ENCODE peak calls at places on chromosome 4, in seven cellular contexts. V is A549, K is pancreas, D is psoas muscle, F is fibroblast of lung, Q is OCI-LY7, E is esophagus squamous epithelium. C is an unnamed sample.

GRCh38 chr4:44988011-44988410 is 261.7 kb upstream of the GNPDA2 start:
- DNase-seq in V (no peak), K (no peak), D (no peak), Q (no peak), E (no peak), F (no peak), C (no peak)

GRCh38 chr4:111930658-111931057 is 214.6 kb upstream of the FAM241A start:
- DNase-seq in D (no peak), Q (no peak), F (peak), E (no peak), K (no peak), V (no peak), C (no peak)

GRCh38 chr4:181319629-181320028 is 923.6 kb upstream of the TENM3 start:
- DNase-seq in E (no peak), K (no peak), V (no peak), F (no peak), Q (no peak), D (no peak), C (no peak)

GRCh38 chr4:118835896-118836762 is at the start of gene SEC24D:
- DNase-seq in E (peak), K (peak), Q (peak), V (peak), D (peak), F (peak), C (peak)

GRCh38 chr4:141388483-141388882 is 167.8 kb downstream of the ZNF330 start:
- DNase-seq in F (peak), V (no peak), K (no peak), D (no peak), E (no peak), Q (no peak), C (no peak)

GRCh38 chr4:42151568-42152506 is 618 bp downstream of the BEND4 start:
- DNase-seq in E (no peak), D (no peak), F (no peak), V (no peak), K (no peak), Q (peak), C (peak)

GRCh38 chr4:187485676-187486075 is 509.9 kb upstream of the ZFP42 start:
- DNase-seq in V (no peak), D (no peak), E (no peak), Q (no peak), K (no peak), F (no peak), C (no peak)

GRCh38 chr4:1092026-1092982 is 21.1 kb downstream of the RNF212 start:
- DNase-seq in D (no peak), V (no peak), E (no peak), F (no peak), Q (peak), K (no peak), C (no peak)

GRCh38 chr4:80173387-80173786 is 23.9 kb upstream of the PRDM8 start:
- DNase-seq in F (peak), D (no peak), V (no peak), E (no peak), K (no peak), Q (peak), C (no peak)

GRCh38 chr4:89657931-89658700 is 178.8 kb downstream of the SNCA start:
- DNase-seq in V (no peak), D (no peak), E (no peak), K (no peak), F (peak), Q (peak), C (no peak)

GRCh38 chr4:57443308-57444243 is 333.4 kb upstream of the IGFBP7 start:
- DNase-seq in V (no peak), Q (no peak), K (peak), E (no peak), D (no peak), F (no peak), C (no peak)

GRCh38 chr4:129278868-129279267 is 182.9 kb downstream of the C4orf33 start:
- DNase-seq in D (no peak), K (no peak), F (no peak), E (no peak), V (no peak), Q (no peak), C (no peak)

GRCh38 chr4:117986331-117986730 is 48.0 kb upstream of the NDST3 start:
- DNase-seq in F (no peak), V (no peak), D (no peak), K (no peak), E (no peak), Q (no peak), C (no peak)

GRCh38 chr4:1298461-1298860 is 8.8 kb downstream of the MAEA start:
- DNase-seq in Q (no peak), F (no peak), K (no peak), D (no peak), E (no peak), V (no peak), C (no peak)

GRCh38 chr4:107349266-107349665 is 313.2 kb upstream of the DKK2 start:
- DNase-seq in E (no peak), Q (no peak), V (no peak), F (peak), D (no peak), K (no peak), C (no peak)

GRCh38 chr4:39346856-39347519 is 19.2 kb downstream of the RFC1 start:
- DNase-seq in Q (no peak), F (no peak), K (no peak), E (no peak), V (no peak), D (no peak), C (no peak)
- H3K27ac ChIP-seq in Q (no peak), F (no peak), K (no peak), E (no peak), V (no peak), D (no peak), C (no peak)

GRCh38 chr4:126113058-126113457 is 798.3 kb downstream of the FAT4 start:
- DNase-seq in V (no peak), K (no peak), E (no peak), Q (no peak), D (no peak), F (no peak), C (no peak)

GRCh38 chr4:126106658-126107057 is 791.9 kb downstream of the FAT4 start:
- DNase-seq in Q (peak), E (no peak), V (peak), K (no peak), F (no peak), D (no peak), C (peak)

GRCh38 chr4:126109836-126110235 is 795.1 kb downstream of the FAT4 start:
- DNase-seq in K (no peak), F (no peak), D (no peak), V (no peak), Q (no peak), E (no peak), C (no peak)
- H3K4me3 ChIP-seq in K (no peak), F (no peak), D (no peak), V (no peak), Q (no peak), E (no peak), C (no peak)

DNA sequence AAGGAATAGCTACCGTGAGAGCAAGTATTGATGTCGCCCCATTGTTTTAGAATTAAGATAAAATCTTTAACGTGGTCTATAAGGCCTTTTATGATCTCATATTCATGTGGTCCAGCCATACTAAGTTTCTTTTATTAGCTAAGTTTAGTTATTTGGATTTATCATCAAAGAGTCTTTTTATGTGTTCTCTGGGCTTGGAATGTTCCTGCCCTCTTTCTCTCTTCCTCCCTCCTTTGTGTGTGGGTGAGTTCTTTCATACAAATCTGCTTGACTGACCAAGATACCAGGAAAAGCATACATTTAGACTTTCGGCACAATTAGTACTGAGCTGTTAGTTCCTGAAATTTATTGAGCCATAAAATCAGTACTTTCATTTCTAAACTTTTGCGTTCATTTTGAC is 11.3 kb downstream of the TDO2 start:
- DNase-seq in D (no peak), F (peak), E (no peak), K (no peak), V (no peak), Q (no peak), C (no peak)
- H3K27ac ChIP-seq in D (no peak), F (no peak), E (no peak), K (no peak), V (no peak), Q (no peak), C (no peak)

GRCh38 chr4:75248770-75249467 is 265.3 kb downstream of the RCHY1 start:
- DNase-seq in F (no peak), D (no peak), V (no peak), K (no peak), E (no peak), Q (no peak), C (no peak)

GRCh38 chr4:75255261-75255660 is 258.9 kb downstream of the RCHY1 start:
- DNase-seq in E (no peak), V (no peak), D (no peak), F (no peak), Q (no peak), K (no peak), C (no peak)

GRCh38 chr4:75251547-75251946 is 262.7 kb downstream of the RCHY1 start:
- DNase-seq in K (no peak), E (no peak), Q (peak), F (no peak), V (no peak), D (no peak), C (no peak)

GRCh38 chr4:75249739-75250138 is 264.5 kb downstream of the RCHY1 start:
- DNase-seq in K (no peak), V (no peak), E (no peak), F (no peak), D (no peak), Q (no peak), C (no peak)

GRCh38 chr4:75254745-75255144 is 259.5 kb downstream of the RCHY1 start:
- DNase-seq in K (no peak), Q (no peak), F (no peak), E (no peak), D (no peak), V (no peak), C (no peak)
- H3K4me3 ChIP-seq in K (no peak), Q (no peak), F (no peak), E (no peak), D (no peak), V (no peak), C (no peak)

GRCh38 chr4:10416441-10416840 is 40.8 kb downstream of the ZNF518B start:
- DNase-seq in V (no peak), Q (no peak), K (no peak), E (no peak), D (no peak), F (no peak), C (no peak)
- H3K27ac ChIP-seq in V (no peak), Q (no peak), K (no peak), E (no peak), D (no peak), F (no peak), C (no peak)

DNA sequence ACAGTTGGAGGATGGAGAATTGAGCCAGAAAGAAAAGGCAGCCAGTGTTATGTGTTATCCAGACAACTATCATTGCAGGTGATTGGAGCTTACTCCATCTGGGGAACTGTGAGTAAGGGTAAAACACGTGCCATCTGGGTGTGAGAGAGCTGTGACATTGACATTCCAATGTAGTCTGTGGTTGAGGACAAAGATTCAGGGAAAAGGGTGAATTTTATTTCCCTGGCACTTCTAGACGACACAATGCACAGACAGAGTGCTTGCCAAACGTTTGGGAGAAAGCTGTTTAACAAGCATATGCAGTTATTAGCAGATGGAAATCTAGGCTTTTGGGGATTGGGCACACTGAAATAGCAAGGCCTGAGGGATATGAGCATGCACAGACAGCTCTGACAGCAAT is 21.3 kb upstream of the CTSO start:
- DNase-seq in F (peak), Q (no peak), V (no peak), D (no peak), K (no peak), E (no peak), C (no peak)
- H3K4me3 ChIP-seq in F (no peak), Q (no peak), V (no peak), D (no peak), K (no peak), E (no peak), C (no peak)

GRCh38 chr4:2923141-2923551 is 40.1 kb downstream of the NOP14 start:
- DNase-seq in E (no peak), K (no peak), D (no peak), F (peak), V (no peak), Q (no peak), C (no peak)

GRCh38 chr4:2924286-2924685 is 38.9 kb downstream of the NOP14 start:
- DNase-seq in Q (no peak), E (no peak), F (no peak), V (no peak), D (no peak), K (no peak), C (no peak)

GRCh38 chr4:2924765-2925301 is 38.4 kb downstream of the NOP14 start:
- DNase-seq in F (no peak), Q (no peak), K (no peak), V (no peak), E (no peak), D (no peak), C (no peak)

GRCh38 chr4:2925496-2925895 is 37.7 kb downstream of the NOP14 start:
- DNase-seq in K (no peak), V (no peak), F (no peak), D (no peak), Q (no peak), E (no peak), C (no peak)

GRCh38 chr4:2923678-2924173 is 39.5 kb downstream of the NOP14 start:
- DNase-seq in K (no peak), Q (no peak), V (no peak), E (no peak), F (no peak), D (no peak), C (no peak)
- H3K27ac ChIP-seq in K (no peak), Q (no peak), V (no peak), E (no peak), F (no peak), D (no peak), C (no peak)

GRCh38 chr4:81214144-81214517 is 891 bp downstream of the PRKG2 start:
- DNase-seq in K (no peak), F (no peak), E (no peak), D (no peak), V (no peak), Q (no peak), C (no peak)

GRCh38 chr4:81213671-81214070 is 1.4 kb downstream of the PRKG2 start:
- DNase-seq in V (no peak), K (no peak), Q (no peak), E (no peak), D (no peak), F (no peak), C (no peak)

GRCh38 chr4:81215936-81216335 is 914 bp upstream of the PRKG2 start:
- DNase-seq in V (no peak), E (no peak), D (no peak), F (no peak), K (no peak), Q (no peak), C (no peak)

GRCh38 chr4:81214518-81215218 is 354 bp downstream of the PRKG2 start:
- DNase-seq in V (peak), E (no peak), K (no peak), F (peak), D (no peak), Q (no peak), C (no peak)

DNA sequence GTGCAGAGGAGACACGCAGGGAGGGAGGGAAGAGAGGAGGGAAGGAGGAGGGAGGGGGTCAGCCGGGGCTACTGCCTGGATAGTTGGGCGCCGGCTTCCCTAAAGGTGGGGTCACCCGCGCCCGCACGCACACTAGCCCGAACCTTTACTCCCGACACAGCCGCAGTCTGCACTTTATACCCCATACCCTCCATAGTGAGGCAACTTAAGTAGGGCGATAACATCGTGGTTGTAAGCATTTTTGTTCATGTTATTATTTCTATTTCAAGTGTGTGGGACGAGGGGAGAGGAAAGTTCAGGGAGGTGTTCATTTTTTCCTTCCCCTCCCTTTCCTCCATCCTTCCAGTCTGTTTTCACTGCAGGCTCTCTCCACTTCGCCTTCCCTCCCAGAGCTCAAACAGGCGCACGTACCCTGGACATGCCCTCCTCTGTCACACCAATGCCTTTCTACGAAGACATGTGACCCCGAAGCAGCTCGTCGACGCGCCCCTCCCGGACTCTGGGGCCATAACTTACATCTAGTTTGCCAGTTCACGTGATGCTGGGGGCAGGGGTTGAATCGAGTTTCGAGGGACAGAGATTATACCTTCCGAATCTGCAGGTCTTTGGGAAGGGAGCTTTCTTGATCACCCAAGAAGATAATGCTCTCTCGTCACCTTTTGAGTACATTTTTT is at the start of gene PRKG2:
- DNase-seq in E (no peak), Q (no peak), F (peak), K (no peak), V (no peak), D (no peak), C (no peak)
- H3K4me3 ChIP-seq in E (peak), Q (no peak), F (peak), K (peak), V (peak), D (peak), C (peak)

GRCh38 chr4:148060264-148061138 is 328.6 kb downstream of the ARHGAP10 start:
- DNase-seq in F (no peak), D (no peak), K (no peak), Q (peak), E (no peak), V (no peak), C (no peak)

GRCh38 chr4:148061795-148062194 is 329.9 kb downstream of the ARHGAP10 start:
- DNase-seq in Q (no peak), V (no peak), K (no peak), D (no peak), E (no peak), F (no peak), C (no peak)

GRCh38 chr4:148059617-148060180 is 327.8 kb downstream of the ARHGAP10 start:
- DNase-seq in Q (no peak), E (no peak), F (no peak), V (no peak), K (peak), D (no peak), C (no peak)

GRCh38 chr4:148062301-148062950 is 330.5 kb downstream of the ARHGAP10 start:
- DNase-seq in V (no peak), K (no peak), E (no peak), Q (no peak), F (no peak), D (no peak), C (no peak)

GRCh38 chr4:148061139-148061476 is 329.2 kb downstream of the ARHGAP10 start:
- DNase-seq in D (no peak), K (no peak), E (no peak), V (no peak), Q (no peak), F (no peak), C (no peak)
- H3K27ac ChIP-seq in D (peak), K (no peak), E (peak), V (no peak), Q (no peak), F (no peak), C (no peak)

DNA sequence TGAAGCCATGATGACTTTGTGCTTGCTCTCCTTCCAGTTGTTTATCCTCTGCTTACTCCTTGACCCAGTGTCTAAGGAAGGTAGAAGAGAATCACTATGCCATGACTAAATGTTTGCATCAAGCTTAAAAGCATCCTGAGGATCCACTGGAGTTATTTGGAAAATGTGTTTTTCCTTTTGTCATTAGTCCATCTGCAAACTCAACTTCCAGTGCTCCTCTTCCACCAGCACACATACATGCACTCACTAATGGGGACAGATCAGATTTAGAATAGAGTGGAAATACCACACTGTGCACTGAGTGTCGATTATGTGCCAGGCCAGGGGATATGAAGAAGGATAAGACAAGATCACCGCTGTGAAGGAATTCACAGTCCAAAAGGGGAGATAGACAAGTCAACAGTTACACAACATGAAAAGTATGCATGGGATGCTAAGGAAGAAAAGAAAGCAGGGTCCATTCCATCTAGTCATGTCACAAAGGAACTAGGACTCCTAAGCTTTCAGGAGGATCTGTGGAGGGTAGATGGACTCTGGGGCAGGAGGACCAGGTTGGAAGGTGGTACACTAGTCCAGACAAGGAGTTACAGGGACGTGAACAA is 1.9 kb downstream of the OCIAD2 start:
- DNase-seq in V (no peak), D (no peak), K (no peak), F (peak), E (no peak), Q (no peak), C (no peak)
- H3K4me3 ChIP-seq in V (peak), D (no peak), K (no peak), F (no peak), E (no peak), Q (peak), C (no peak)

C was measured in iPS DF 6.9.